ENCODE peak calls at places on chromosomes 12 and 14, in seven cellular contexts. D, Y, L, E, K, J and W are unnamed samples.

GRCh38 chr12:130775953-130776856 is 60.1 kb upstream of the RIMBP2 start:
- DNase-seq in D (no peak), Y (no peak), L (peak), E (peak), K (peak), J (peak), W (no peak)

GRCh38 chr12:51942501-51943000 is 8.9 kb upstream of the ACVR1B start:
- DNase-seq in D (no peak), Y (no peak), L (no peak), E (peak), K (no peak), J (no peak), W (peak)

GRCh38 chr12:109291531-109292341 is 17.3 kb downstream of the FOXN4 start:
- DNase-seq in D (peak), Y (no peak), L (no peak), E (peak), K (no peak), J (peak), W (no peak)

GRCh38 chr12:46921048-46921753 is 95.4 kb upstream of the SLC38A4 start:
- DNase-seq in D (no peak), Y (no peak), L (no peak), E (no peak), K (peak), J (peak), W (no peak)

GRCh38 chr14:69404478-69404877 is 6.0 kb downstream of the SLC39A9 start:
- DNase-seq in D (no peak), Y (no peak), L (no peak), E (no peak), K (no peak), J (no peak), W (no peak)

GRCh38 chr14:68143341-68143807 is 323.8 kb downstream of the RAD51B start:
- DNase-seq in D (peak), Y (no peak), L (no peak), E (peak), K (no peak), J (peak), W (peak)

GRCh38 chr12:8692573-8692972 is 5.2 kb upstream of the RIMKLB start:
- DNase-seq in D (no peak), Y (no peak), L (no peak), E (no peak), K (no peak), J (peak), W (peak)

GRCh38 chr14:81594012-81594411 is 60.4 kb upstream of the SEL1L start:
- DNase-seq in D (no peak), Y (peak), L (no peak), E (no peak), K (no peak), J (no peak), W (peak)

GRCh38 chr14:69101331-69101826 is 51.5 kb downstream of the DCAF5 start:
- DNase-seq in D (no peak), Y (no peak), L (peak), E (no peak), K (peak), J (peak), W (no peak)

GRCh38 chr14:104872469-104873341 is 7.6 kb downstream of the CEP170B start:
- DNase-seq in D (peak), Y (no peak), L (no peak), E (no peak), K (peak), J (peak), W (peak)

GRCh38 chr14:104869669-104870367 is 4.8 kb downstream of the CEP170B start:
- DNase-seq in D (no peak), Y (no peak), L (no peak), E (no peak), K (no peak), J (peak), W (no peak)

GRCh38 chr14:104870368-104871144 is 5.5 kb downstream of the CEP170B start:
- DNase-seq in D (peak), Y (no peak), L (no peak), E (no peak), K (no peak), J (no peak), W (peak)

GRCh38 chr14:104871656-104872468 is 6.8 kb downstream of the CEP170B start:
- DNase-seq in D (peak), Y (no peak), L (no peak), E (no peak), K (no peak), J (no peak), W (no peak)

GRCh38 chr14:104871145-104871655 is 6.1 kb downstream of the CEP170B start:
- DNase-seq in D (peak), Y (no peak), L (no peak), E (no peak), K (no peak), J (no peak), W (no peak)
- H3K27ac ChIP-seq in D (no peak), Y (no peak), L (no peak), E (no peak), K (peak), J (no peak), W (no peak)

GRCh38 chr12:18850752-18851151 is 112.8 kb downstream of the CAPZA3 start:
- DNase-seq in D (no peak), Y (no peak), L (no peak), E (no peak), K (no peak), J (no peak), W (no peak)
- TF ChIP-seq CTCF in D (no peak), Y (no peak), L (no peak), E (no peak), K (no peak), J (no peak), W (no peak)

GRCh38 chr14:92382677-92383076 is 59.7 kb downstream of the SLC24A4 start:
- DNase-seq in D (no peak), Y (no peak), L (no peak), E (no peak), K (peak), J (no peak), W (no peak)
- H3K27ac ChIP-seq in D (no peak), Y (no peak), L (no peak), E (no peak), K (no peak), J (no peak), W (no peak)

GRCh38 chr12:103668520-103668919 is 81.4 kb downstream of the STAB2 start:
- DNase-seq in D (no peak), Y (no peak), L (no peak), E (no peak), K (no peak), J (no peak), W (no peak)

GRCh38 chr12:103673891-103674375 is 86.9 kb downstream of the STAB2 start:
- DNase-seq in D (no peak), Y (no peak), L (no peak), E (no peak), K (no peak), J (no peak), W (no peak)

GRCh38 chr12:103673487-103673886 is 86.4 kb downstream of the STAB2 start:
- DNase-seq in D (no peak), Y (no peak), L (no peak), E (no peak), K (no peak), J (no peak), W (no peak)

GRCh38 chr12:103671367-103671766 is 84.3 kb downstream of the STAB2 start:
- DNase-seq in D (no peak), Y (no peak), L (no peak), E (no peak), K (no peak), J (no peak), W (no peak)

DNA sequence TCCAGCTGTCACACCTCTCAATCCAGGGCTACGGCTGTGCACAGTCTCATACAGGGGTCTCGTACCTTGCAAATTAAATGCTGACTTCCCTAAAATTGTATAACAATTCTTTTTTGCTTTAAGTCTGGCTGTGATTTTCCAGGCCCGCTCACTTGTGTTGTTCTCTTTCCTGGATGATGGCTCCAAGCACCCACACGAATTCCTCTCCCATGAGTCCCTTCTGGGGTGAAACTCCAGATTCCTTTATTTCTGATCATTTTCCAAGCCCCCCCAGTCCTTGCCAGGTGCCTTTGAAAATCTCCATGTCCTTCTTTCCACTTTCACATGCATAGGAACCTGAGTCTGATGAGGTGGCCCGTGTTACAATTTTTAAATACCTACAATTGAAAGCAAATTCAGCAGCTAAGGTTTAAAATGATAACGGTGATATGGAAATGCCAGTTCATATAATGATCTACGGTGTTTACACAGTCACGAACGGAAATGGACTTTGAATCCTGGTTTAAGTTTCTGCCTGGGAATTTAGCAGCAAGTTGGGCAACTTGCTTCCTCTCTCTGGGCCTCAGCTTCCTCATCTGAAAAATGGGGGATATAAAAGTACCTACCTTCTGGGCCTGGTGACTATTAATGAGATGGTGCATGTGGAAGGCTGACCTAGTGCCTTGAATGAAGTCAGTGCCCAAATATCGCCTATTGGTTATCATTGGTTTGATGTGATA is 85.5 kb downstream of the STAB2 start:
- DNase-seq in D (no peak), Y (no peak), L (no peak), E (no peak), K (no peak), J (peak), W (no peak)
- TF ChIP-seq CTCF in D (no peak), Y (no peak), L (no peak), E (no peak), K (no peak), J (no peak), W (no peak)

GRCh38 chr14:73888460-73888725 is 1.7 kb downstream of the ZNF410 start:
- DNase-seq in D (no peak), Y (no peak), L (no peak), E (no peak), K (no peak), J (peak), W (no peak)

GRCh38 chr14:73888971-73889370 is 2.3 kb downstream of the ZNF410 start:
- DNase-seq in D (no peak), Y (no peak), L (no peak), E (no peak), K (peak), J (peak), W (no peak)

GRCh38 chr14:73886449-73887115 is at the start of gene ZNF410:
- DNase-seq in D (peak), Y (peak), L (peak), E (peak), K (peak), J (peak), W (peak)

GRCh38 chr14:73887116-73887490 is 444 bp downstream of the ZNF410 start:
- DNase-seq in D (no peak), Y (no peak), L (no peak), E (no peak), K (no peak), J (peak), W (no peak)

GRCh38 chr14:73887704-73888459 is 1.2 kb downstream of the ZNF410 start:
- DNase-seq in D (no peak), Y (no peak), L (no peak), E (no peak), K (peak), J (no peak), W (no peak)
- H3K27ac ChIP-seq in D (peak), Y (peak), L (no peak), E (peak), K (no peak), J (peak), W (peak)

DNA sequence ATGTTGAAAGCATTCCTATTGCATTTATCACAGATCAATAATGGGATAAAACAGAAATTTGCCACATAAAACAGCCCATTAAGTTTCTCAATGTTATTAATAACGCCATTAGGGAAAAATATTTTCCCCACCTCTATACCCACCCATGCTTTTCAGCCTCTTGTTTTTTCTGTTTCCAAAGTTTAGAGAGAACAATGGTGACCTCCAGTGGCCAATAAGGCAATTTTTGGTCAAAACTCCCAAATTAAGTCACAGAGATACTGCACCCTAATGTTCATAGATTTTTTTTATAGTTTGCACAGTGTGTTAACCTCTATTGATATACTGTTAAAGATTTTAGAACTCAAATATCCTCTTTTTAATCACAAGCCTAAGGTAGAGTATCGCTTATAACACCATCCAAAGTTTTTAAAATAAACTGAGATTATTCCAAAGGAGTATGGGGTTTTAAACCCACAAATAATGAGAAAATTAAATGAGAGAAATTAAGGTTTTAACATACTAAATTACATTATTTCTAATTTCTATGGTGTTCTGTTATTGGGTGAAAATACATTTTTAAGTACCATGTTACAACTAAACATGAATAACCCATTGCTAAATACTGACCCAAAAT is 184.7 kb upstream of the DCN start:
- DNase-seq in D (no peak), Y (no peak), L (no peak), E (no peak), K (peak), J (peak), W (no peak)
- TF ChIP-seq CTCF in D (peak), Y (peak), L (peak), E (peak), K (peak), J (peak), W (no peak)

DNA sequence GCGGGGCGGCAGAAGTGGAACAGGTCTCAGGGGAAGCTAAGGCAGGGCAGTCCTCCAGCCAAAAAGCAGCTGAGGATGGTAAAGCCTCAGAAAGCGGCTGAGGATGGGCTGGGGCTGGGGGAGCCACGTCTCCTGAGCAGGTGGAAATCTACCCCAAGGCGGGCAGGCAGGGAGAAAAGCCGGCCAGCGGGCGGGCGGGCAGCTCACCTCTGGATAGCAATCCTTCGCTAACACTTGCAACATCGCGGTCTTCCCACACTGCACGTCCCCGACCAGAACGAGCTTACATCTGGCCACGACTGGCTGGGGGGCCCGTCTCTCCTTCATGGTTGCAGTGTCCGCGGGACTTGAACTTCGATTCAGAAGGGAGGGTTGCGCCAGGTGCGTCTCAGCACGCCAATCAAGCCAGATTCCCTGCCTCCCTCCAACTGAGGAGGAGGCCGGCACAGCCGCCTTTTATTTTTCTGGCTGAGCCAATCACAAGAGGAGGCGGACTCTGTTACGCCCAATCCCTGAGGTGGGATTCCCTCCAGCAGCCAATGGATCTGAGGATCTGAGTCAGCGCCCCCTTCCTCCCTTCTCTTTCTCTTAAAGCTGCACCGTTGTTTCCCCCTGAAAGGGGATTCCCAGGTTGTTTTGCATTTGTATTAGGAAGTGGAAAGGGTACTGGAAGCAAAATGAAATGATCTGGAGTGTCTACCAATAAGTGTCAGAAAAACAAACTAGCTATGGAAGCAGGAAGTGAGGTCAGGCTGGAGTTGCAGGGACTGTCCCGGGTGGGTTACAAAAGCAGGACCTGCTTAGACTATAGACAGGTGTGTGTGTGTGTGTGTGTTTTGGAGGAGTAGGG is at the start of gene RND1:
- DNase-seq in D (peak), Y (peak), L (peak), E (peak), K (peak), J (peak), W (peak)
- H3K27ac ChIP-seq in D (no peak), Y (peak), L (no peak), E (no peak), K (peak), J (no peak), W (no peak)

DNA sequence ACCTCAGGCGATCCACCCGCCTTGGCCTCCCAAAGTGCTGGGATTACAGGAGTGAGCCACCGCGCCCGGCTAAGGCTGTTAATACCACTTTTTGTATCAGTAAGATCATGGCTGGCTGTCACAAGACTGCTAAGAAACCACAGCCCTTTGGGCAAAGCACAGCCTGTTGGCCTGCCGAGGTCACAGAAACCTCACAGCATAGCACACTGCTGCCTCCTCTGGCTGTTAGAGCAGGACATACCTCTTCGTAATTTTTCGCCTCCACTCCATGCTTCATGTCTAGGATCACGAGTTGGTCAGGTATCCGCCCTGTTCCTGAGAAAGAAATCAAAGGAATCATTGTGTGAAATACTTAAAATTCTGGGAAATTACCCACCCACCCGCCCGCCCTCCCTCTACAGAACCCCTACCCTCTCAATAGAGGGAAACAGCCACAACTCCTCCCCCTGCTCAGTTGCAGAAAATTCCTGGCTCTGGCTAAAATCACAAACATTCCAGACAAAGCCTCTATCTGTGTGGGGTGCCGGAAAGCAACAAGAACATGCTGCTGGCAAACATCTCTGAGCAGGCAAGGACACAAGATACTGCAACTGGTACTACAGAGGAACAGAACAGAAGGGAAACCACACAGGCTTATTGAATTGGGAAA is 20.7 kb upstream of the NEK9 start:
- DNase-seq in D (peak), Y (no peak), L (no peak), E (peak), K (no peak), J (peak), W (peak)
- TF ChIP-seq CTCF in D (peak), Y (peak), L (peak), E (peak), K (no peak), J (peak), W (peak)

DNA sequence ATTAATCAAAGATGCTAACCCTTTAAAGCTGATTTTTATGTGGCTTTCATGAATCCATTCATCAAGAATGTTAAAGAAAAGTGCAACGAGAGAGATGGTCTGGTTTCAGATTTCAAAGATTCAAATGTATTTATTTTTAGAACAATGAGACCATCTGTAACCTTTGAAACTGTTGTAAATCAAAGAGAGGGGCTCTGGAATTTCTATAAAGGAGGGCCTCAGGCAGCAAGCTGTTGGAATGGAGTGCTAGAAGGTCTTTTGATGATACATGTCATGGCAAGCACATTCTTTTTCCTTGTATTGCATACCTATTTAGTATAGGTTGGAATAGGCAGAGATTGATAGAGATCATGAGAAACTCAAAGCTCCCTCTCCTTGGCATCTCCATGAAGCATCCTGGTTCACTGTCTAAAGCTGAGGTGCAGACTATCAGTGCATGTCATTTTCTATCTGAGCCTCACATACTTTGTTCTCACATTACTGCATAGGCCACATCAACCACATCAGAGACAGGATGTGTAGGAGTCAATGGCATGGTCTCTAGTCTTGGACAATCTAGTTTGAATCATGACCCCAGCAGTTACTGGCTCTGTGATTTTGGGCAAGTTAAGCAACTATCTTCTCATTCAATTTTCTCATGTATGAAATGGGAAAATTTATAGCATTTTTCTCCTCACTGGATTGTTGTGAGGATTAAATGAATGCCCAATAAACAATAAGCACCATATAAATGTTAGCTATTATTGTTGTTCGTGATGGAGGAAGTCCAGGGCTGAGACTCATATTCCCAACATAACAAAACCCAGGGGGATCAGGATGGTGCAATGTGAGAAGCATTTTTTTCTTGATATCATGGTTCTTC is 432.8 kb downstream of the LRIG3 start:
- DNase-seq in D (no peak), Y (no peak), L (no peak), E (no peak), K (no peak), J (peak), W (no peak)
- H3K27ac ChIP-seq in D (no peak), Y (no peak), L (no peak), E (no peak), K (no peak), J (no peak), W (no peak)